ENCODE peak calls at places on chromosomes 5 and 9, in seven cellular contexts. Z is progenitor cell of endocrine pancreas; D is RCC 7860; F is ovary; V is CD4-positive, alpha-beta memory T cell; C is stimulated activated CD4-positive, alpha-beta T cell treated with anti-CD3 and anti-CD28 coated beads, Interleukin-1b, Interleukin-23, amount 100 ng/mL, for 24 hours; S is activated T-cell treated with anti-CD3 and anti-CD28 coated beads, Interleukin-2, amount 50 U/mL, for 1 hour. P is an unnamed sample.

GRCh38 chr9:95147452-95147851 is 170.1 kb downstream of the FANCC start:
- DNase-seq in V (no peak), C (no peak), F (no peak), Z (no peak), S (no peak), D (no peak), P (no peak)

GRCh38 chr5:149207821-149208220 is 63.8 kb upstream of the AFAP1L1 start:
- DNase-seq in C (no peak), F (no peak), S (no peak), V (no peak), D (no peak), Z (no peak), P (no peak)

GRCh38 chr5:150175536-150175935 is 9.0 kb downstream of the CDX1 start:
- DNase-seq in V (no peak), Z (no peak), F (no peak), C (no peak), D (peak), S (no peak), P (peak)

GRCh38 chr5:153476767-153477166 is 13.7 kb upstream of the GRIA1 start:
- DNase-seq in C (no peak), D (peak), F (no peak), Z (no peak), V (no peak), S (no peak), P (peak)

GRCh38 chr9:100351508-100351907 is 1.2 kb downstream of the TEX10 start:
- DNase-seq in C (no peak), V (no peak), F (no peak), D (no peak), S (no peak), Z (no peak), P (no peak)

GRCh38 chr5:77012601-77013000 is 17.6 kb upstream of the AGGF1 start:
- DNase-seq in Z (no peak), D (no peak), S (no peak), F (no peak), V (no peak), C (no peak), P (no peak)

GRCh38 chr9:33041459-33042188 is 16.6 kb downstream of the DNAJA1 start:
- DNase-seq in C (no peak), Z (no peak), S (no peak), F (no peak), D (no peak), V (no peak), P (no peak)

GRCh38 chr5:87529486-87530076 is 116.9 kb upstream of the CCNH start:
- DNase-seq in S (no peak), D (no peak), Z (no peak), C (no peak), V (no peak), F (no peak), P (no peak)

GRCh38 chr5:172722309-172722815 is 48.6 kb downstream of the DUSP1 start:
- DNase-seq in D (no peak), V (peak), C (no peak), S (no peak), Z (no peak), F (no peak), P (no peak)

GRCh38 chr5:132714456-132715307 is 22.7 kb downstream of the KIF3A start:
- DNase-seq in F (no peak), Z (no peak), V (peak), D (peak), C (no peak), S (no peak), P (peak)

GRCh38 chr9:75891277-75892167 is 1.0 kb downstream of the PCSK5 start:
- DNase-seq in S (peak), F (peak), C (no peak), D (peak), V (peak), Z (peak), P (no peak)

GRCh38 chr5:14112998-14113652 is 30.0 kb upstream of the TRIO start:
- DNase-seq in V (no peak), D (no peak), Z (no peak), C (no peak), F (no peak), S (no peak), P (no peak)

GRCh38 chr9:79360387-79361347 is 211.1 kb upstream of the TLE4 start:
- DNase-seq in S (no peak), V (no peak), C (no peak), Z (no peak), D (peak), F (no peak), P (peak)

GRCh38 chr9:122225323-122226141 is 3.2 kb downstream of the LHX6 start:
- DNase-seq in D (no peak), S (no peak), F (no peak), V (no peak), C (no peak), Z (no peak), P (no peak)

GRCh38 chr9:16510506-16510905 is 360.0 kb downstream of the BNC2 start:
- DNase-seq in V (no peak), Z (no peak), C (no peak), S (no peak), D (no peak), F (no peak), P (no peak)

GRCh38 chr5:169836835-169837234 is 143.5 kb downstream of the INSYN2B start:
- DNase-seq in C (no peak), D (no peak), Z (no peak), S (no peak), F (no peak), V (no peak), P (no peak)